ENCODE peak calls at places on chromosomes 12 and 14, in eight cellular contexts. L, E, K, J, D, G, W and Q are unnamed samples.

GRCh38 chr12:49873361-49873934 is 30.3 kb downstream of the FAIM2 start:
- DNase-seq in W (no peak), L (no peak), J (peak; percentile 45), K (no peak), E (no peak), D (peak; percentile 31), G (peak; percentile 9), Q (no peak)

GRCh38 chr14:33509927-33510535 is 440.8 kb downstream of the EGLN3 start:
- DNase-seq in G (no peak), D (peak; percentile 18), K (no peak), J (no peak), L (no peak), E (no peak), W (no peak), Q (no peak)

GRCh38 chr14:35818346-35819115 is 7.6 kb upstream of the BRMS1L start:
- DNase-seq in K (peak; percentile 50), G (no peak), L (no peak), J (no peak), E (peak; percentile 21), D (no peak), W (no peak), Q (no peak)

GRCh38 chr14:58535084-58535483 is 102.7 kb upstream of the DACT1 start:
- DNase-seq in W (no peak), L (no peak), E (no peak), G (no peak), D (no peak), J (no peak), K (no peak), Q (no peak)

GRCh38 chr14:85516239-85517112 is 13.5 kb upstream of the FLRT2 start:
- DNase-seq in E (no peak), W (no peak), D (no peak), G (no peak), L (no peak), K (no peak), J (no peak), Q (no peak)

GRCh38 chr12:85955127-85955526 is 81.0 kb downstream of the NTS start:
- DNase-seq in D (no peak), W (no peak), K (no peak), G (no peak), E (no peak), L (no peak), J (no peak), Q (no peak)

GRCh38 chr14:35687335-35687939 is 121.7 kb downstream of the RALGAPA1 start:
- DNase-seq in K (peak; percentile 75), W (peak; percentile 52), L (no peak), D (no peak), J (no peak), G (no peak), E (peak; percentile 2), Q (no peak)

GRCh38 chr12:52130695-52131094 is 51.2 kb downstream of the SMIM41 start:
- DNase-seq in W (no peak), E (no peak), D (no peak), G (no peak), J (peak; percentile 61), K (no peak), L (no peak), Q (no peak)

GRCh38 chr14:76386922-76387782 is 11.2 kb downstream of the ESRRB start:
- DNase-seq in L (peak; percentile 30), D (peak; percentile 38), G (peak; percentile 85), E (peak; percentile 31), W (peak; percentile 50), J (no peak), K (peak; percentile 88), Q (peak; percentile 13)

GRCh38 chr12:94174576-94174975 is 26.2 kb downstream of the PLXNC1 start:
- DNase-seq in J (peak; percentile 89), D (no peak), K (no peak), E (no peak), G (no peak), W (peak; percentile 51), L (no peak), Q (no peak)

GRCh38 chr12:98939350-98939749 is 294.3 kb downstream of the APAF1 start:
- DNase-seq in J (no peak), D (no peak), E (no peak), W (peak; percentile 25), K (peak; percentile 49), G (no peak), L (no peak), Q (no peak)

GRCh38 chr14:92586001-92586947 is 72.7 kb downstream of the RIN3 start:
- DNase-seq in K (no peak), D (peak; percentile 60), G (no peak), W (peak; percentile 45), E (peak; percentile 71), L (no peak), J (peak; percentile 32), Q (no peak)

GRCh38 chr12:12070674-12071661 is at the start of gene BCL2L14:
- DNase-seq in K (no peak), E (peak; percentile 18), D (no peak), L (no peak), G (no peak), W (peak; percentile 46), J (no peak), Q (no peak)

DNA sequence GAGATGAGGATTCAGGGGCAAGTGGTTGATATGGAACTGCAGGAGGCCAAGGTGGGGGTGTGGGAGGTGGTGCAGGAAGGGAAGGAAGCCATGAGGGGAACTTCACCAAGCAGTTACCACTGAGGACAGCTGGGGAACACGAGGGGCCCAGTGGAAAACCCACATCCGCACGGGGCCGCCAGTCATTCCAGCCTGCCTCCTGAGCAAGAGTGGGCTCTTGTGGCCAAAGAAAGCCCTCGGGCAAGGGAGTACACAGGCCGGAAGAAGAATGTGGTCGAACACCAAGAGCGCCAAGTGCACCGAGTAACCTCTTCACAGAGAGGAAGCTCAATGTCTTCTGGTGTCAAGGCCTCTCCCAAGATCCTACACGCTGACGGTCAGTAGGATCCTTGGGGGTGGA is 252.2 kb upstream of the FOXN3 start:
- DNase-seq in G (no peak), W (no peak), L (no peak), J (peak; percentile 79), E (no peak), K (no peak), D (no peak), Q (no peak)
- H3K9me3 ChIP-seq in G (no peaks in the 10 kb centered on the region), W (no peaks in the 10 kb centered on the region), L (no peaks in the 10 kb centered on the region), J (no peaks in the 10 kb centered on the region), E (no peaks in the 10 kb centered on the region), K (no peaks in the 10 kb centered on the region), D (no peaks in the 10 kb centered on the region), Q (no peaks in the 10 kb centered on the region)

GRCh38 chr12:34357791-34358190 is 335.5 kb downstream of the ALG10 start:
- DNase-seq in E (no peak), J (no peak), G (no peak), W (no peak), L (no peak), K (no peak), D (no peak), Q (no peak)

GRCh38 chr12:34352098-34352497 is 329.8 kb downstream of the ALG10 start:
- DNase-seq in K (no peak), J (no peak), G (no peak), D (no peak), L (no peak), W (no peak), E (no peak), Q (no peak)

GRCh38 chr12:34354239-34355200 is 332.2 kb downstream of the ALG10 start:
- DNase-seq in E (no peak), W (no peak), D (no peak), G (no peak), J (no peak), K (no peak), L (no peak), Q (no peak)

GRCh38 chr12:34358198-34358597 is 335.9 kb downstream of the ALG10 start:
- DNase-seq in K (no peak), L (no peak), E (no peak), G (no peak), D (no peak), W (no peak), J (no peak), Q (no peak)

GRCh38 chr12:34356233-34356987 is 334.1 kb downstream of the ALG10 start:
- DNase-seq in E (no peak), J (no peak), L (no peak), G (no peak), D (no peak), W (no peak), K (no peak), Q (no peak)
- H3K9me3 ChIP-seq in E (no peaks in the 10 kb centered on the region), J (no peaks in the 10 kb centered on the region), L (no peaks in the 10 kb centered on the region), G (peaks cover 61% of the 10 kb centered on the region), D (no peaks in the 10 kb centered on the region), W (no peaks in the 10 kb centered on the region), K (no peaks in the 10 kb centered on the region), Q (no peaks in the 10 kb centered on the region)

GRCh38 chr12:17302001-17302400 is 696.0 kb upstream of the LMO3 start:
- DNase-seq in G (no peak), W (no peak), L (no peak), D (no peak), E (no peak), J (no peak), K (no peak), Q (no peak)

GRCh38 chr12:17301544-17301943 is 695.6 kb upstream of the LMO3 start:
- DNase-seq in D (no peak), L (no peak), J (no peak), W (no peak), K (peak; percentile 6), E (no peak), G (no peak), Q (no peak)

DNA sequence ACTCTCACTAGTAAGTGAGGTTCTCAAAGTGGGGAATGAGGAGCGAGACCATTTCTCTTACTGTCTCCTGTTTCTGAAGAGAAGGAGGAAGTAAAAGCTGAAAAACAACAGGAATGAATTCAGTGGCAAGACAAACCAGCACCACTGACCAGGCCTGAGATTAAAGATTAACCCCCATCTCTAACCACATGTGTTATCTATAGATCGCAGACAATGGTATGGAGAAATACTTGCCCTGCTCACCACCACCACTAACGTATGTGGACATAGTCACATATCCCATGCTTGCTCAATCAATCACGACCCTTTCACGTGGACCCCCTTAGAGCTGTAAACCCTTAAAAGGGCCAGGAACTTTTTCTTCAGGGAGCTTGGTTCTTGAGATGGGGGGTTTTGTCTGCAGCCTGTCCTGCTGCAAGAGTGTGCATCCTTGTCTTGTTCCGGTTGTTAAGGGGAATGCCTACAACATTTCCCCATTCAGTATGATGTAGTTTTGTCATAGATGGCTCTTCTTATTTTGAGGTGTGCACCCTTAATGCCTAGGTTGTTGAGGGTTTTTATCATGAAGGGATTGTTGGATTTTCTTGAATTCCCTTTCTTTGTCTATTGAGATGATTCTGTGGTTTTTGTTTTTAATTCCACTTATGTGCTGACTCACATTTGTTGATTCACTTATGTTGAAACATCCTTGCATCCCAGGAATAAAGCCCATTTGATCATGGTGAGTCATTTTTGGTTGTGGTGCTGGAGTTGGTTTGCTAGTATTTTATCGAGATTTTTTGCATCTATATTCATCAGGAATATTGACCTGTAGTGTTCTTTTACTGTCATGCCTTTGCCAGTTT is 698.8 kb upstream of the LMO3 start:
- DNase-seq in J (no peak), E (no peak), W (no peak), K (no peak), G (no peak), D (no peak), L (no peak), Q (no peak)
- H3K9me3 ChIP-seq in J (no peaks in the 10 kb centered on the region), E (no peaks in the 10 kb centered on the region), W (no peaks in the 10 kb centered on the region), K (no peaks in the 10 kb centered on the region), G (no peaks in the 10 kb centered on the region), D (no peaks in the 10 kb centered on the region), L (no peaks in the 10 kb centered on the region), Q (peaks cover 2% of the 10 kb centered on the region)

DNA sequence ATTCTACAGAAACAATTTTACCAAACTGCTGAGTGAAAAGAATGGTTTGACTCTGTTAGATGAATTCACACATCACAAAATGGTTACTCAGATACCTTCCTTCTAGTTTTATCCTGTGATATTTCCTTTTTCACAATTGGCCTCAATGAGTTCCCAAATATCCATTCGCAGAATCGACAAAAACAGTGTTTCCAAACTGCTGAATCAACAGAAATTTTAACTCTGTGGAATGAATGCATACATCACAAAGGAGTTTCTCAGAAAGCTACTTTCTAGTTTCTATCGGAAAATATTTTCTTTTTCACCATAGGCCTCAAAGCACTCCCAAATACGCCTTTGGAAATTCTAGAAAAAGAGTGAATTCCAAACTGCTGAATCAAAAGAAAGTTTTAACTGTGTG is 525.0 kb downstream of the ALG10 start:
- DNase-seq in G (no peak), E (no peak), L (no peak), D (no peak), W (no peak), J (no peak), K (no peak), Q (no peak)
- H3K9me3 ChIP-seq in G (peaks cover 89% of the 10 kb centered on the region), E (no peaks in the 10 kb centered on the region), L (peaks cover 12% of the 10 kb centered on the region), D (no peaks in the 10 kb centered on the region), W (no peaks in the 10 kb centered on the region), J (peaks cover 12% of the 10 kb centered on the region), K (peaks cover 82% of the 10 kb centered on the region), Q (peaks cover 7% of the 10 kb centered on the region)